ENCODE peak calls at places on chromosomes 12 and 14, in six cellular contexts. D is OCI-LY7, X is aorta, F is Ammon's horn, E is heart right ventricle, A is GM13976. Q is an unnamed sample.

GRCh38 chr12:43737646-43738045 is 20.9 kb downstream of the PUS7L start:
- DNase-seq in D (no peak), X (no peak), F (no peak), E (no peak), A (no peak), Q (no peak)

GRCh38 chr14:54349713-54350112 is 47.1 kb upstream of the CDKN3 start:
- DNase-seq in D (no peak), X (no peak), F (no peak), E (no peak), A (no peak), Q (no peak)

GRCh38 chr12:92827836-92828431 is 101.2 kb downstream of the EEA1 start:
- DNase-seq in D (peak), X (no peak), F (no peak), E (no peak), A (peak), Q (no peak)

GRCh38 chr12:54046809-54047159 is 6.9 kb upstream of the HOXC4 start:
- DNase-seq in D (no peak), X (no peak), F (no peak), E (no peak), A (no peak), Q (no peak)

GRCh38 chr14:91278383-91278715 is 33.8 kb upstream of the GPR68 start:
- DNase-seq in D (peak), X (no peak), F (no peak), E (no peak), A (no peak), Q (no peak)

GRCh38 chr14:73937012-73937411 is 12.9 kb downstream of the FAM161B start:
- DNase-seq in D (no peak), X (no peak), F (no peak), E (no peak), A (no peak), Q (no peak)

GRCh38 chr14:85911044-85911443 is 381.1 kb downstream of the FLRT2 start:
- DNase-seq in D (no peak), X (no peak), F (no peak), E (no peak), A (no peak), Q (no peak)

GRCh38 chr12:30870491-30871265 is 55.9 kb upstream of the TSPAN11 start:
- DNase-seq in D (no peak), X (no peak), F (no peak), E (no peak), A (no peak), Q (no peak)

GRCh38 chr14:21090940-21091663 is 7.4 kb downstream of the ZNF219 start:
- DNase-seq in D (no peak), X (peak), F (no peak), E (no peak), A (peak), Q (no peak)

GRCh38 chr12:94380507-94380906 is 79.2 kb downstream of the CEP83 start:
- DNase-seq in D (no peak), X (no peak), F (no peak), E (no peak), A (no peak), Q (no peak)

GRCh38 chr12:95551305-95551704 is at the start of gene USP44:
- DNase-seq in D (no peak), X (no peak), F (no peak), E (no peak), A (no peak), Q (no peak)

GRCh38 chr12:10672231-10672868 is 1.5 kb downstream of the STYK1 start:
- DNase-seq in D (no peak), X (no peak), F (no peak), E (no peak), A (no peak), Q (no peak)

GRCh38 chr14:78164226-78164853 is 5.8 kb upstream of the NRXN3 start:
- DNase-seq in D (peak), X (no peak), F (peak), E (no peak), A (peak), Q (no peak)

GRCh38 chr12:67394600-67394999 is 125.4 kb downstream of the CAND1 start:
- DNase-seq in D (no peak), X (peak), F (peak), E (peak), A (no peak), Q (no peak)

GRCh38 chr12:104643921-104644669 is 187.3 kb downstream of the CHST11 start:
- DNase-seq in D (peak), X (no peak), F (peak), E (no peak), A (peak), Q (no peak)

GRCh38 chr14:89504602-89505320 is 87.7 kb upstream of the FOXN3 start:
- DNase-seq in D (no peak), X (no peak), F (no peak), E (no peak), A (peak), Q (no peak)

GRCh38 chr12:57195186-57195585 is 21.4 kb upstream of the NXPH4 start:
- DNase-seq in D (no peak), X (no peak), F (no peak), E (no peak), A (no peak), Q (no peak)

GRCh38 chr14:94971750-94972149 is 185.6 kb downstream of the DICER1 start:
- DNase-seq in D (no peak), X (no peak), F (peak), E (no peak), A (no peak), Q (no peak)

GRCh38 chr14:39080886-39081285 is 22.1 kb downstream of the SEC23A start:
- DNase-seq in D (no peak), X (no peak), F (no peak), E (no peak), A (no peak), Q (no peak)

GRCh38 chr14:104461676-104462443 is 117.7 kb upstream of the C14orf180 start:
- DNase-seq in D (no peak), X (no peak), F (no peak), E (no peak), A (no peak), Q (no peak)

GRCh38 chr14:83988274-83988673 is 1541.7 kb upstream of the FLRT2 start:
- DNase-seq in D (no peak), X (no peak), F (no peak), E (no peak), A (no peak), Q (no peak)

GRCh38 chr14:68894802-68895201 is 84.3 kb downstream of the ACTN1 start:
- DNase-seq in D (no peak), X (peak), F (no peak), E (no peak), A (no peak), Q (no peak)

GRCh38 chr12:132218915-132219314 is 74.7 kb downstream of the NOC4L start:
- DNase-seq in D (peak), X (peak), F (no peak), E (no peak), A (peak), Q (no peak)

GRCh38 chr12:65788912-65789311 is 35.4 kb upstream of the HMGA2 start:
- DNase-seq in D (no peak), X (no peak), F (no peak), E (no peak), A (no peak), Q (no peak)

GRCh38 chr12:47014474-47014873 is 64.9 kb upstream of the PCED1B start:
- DNase-seq in D (no peak), X (no peak), F (no peak), E (no peak), A (no peak), Q (no peak)

GRCh38 chr14:95585971-95586620 is 51.2 kb downstream of the GLRX5 start:
- DNase-seq in D (no peak), X (no peak), F (no peak), E (no peak), A (no peak), Q (no peak)

GRCh38 chr14:60508707-60509437 is at the start of gene SIX6:
- DNase-seq in D (no peak), X (peak), F (no peak), E (no peak), A (peak), Q (no peak)

GRCh38 chr12:92627511-92627910 is 75.3 kb upstream of the PLEKHG7 start:
- DNase-seq in D (no peak), X (no peak), F (no peak), E (no peak), A (no peak), Q (no peak)

GRCh38 chr12:112161711-112162110 is 36.4 kb downstream of the TRAFD1 start:
- DNase-seq in D (no peak), X (peak), F (no peak), E (no peak), A (no peak), Q (no peak)

GRCh38 chr12:96399081-96399918 is 939 bp downstream of the CDK17 start:
- DNase-seq in D (peak), X (peak), F (peak), E (peak), A (peak), Q (peak)

GRCh38 chr14:86673523-86673969 is 1143.6 kb downstream of the FLRT2 start:
- DNase-seq in D (no peak), X (no peak), F (no peak), E (no peak), A (no peak), Q (no peak)

GRCh38 chr14:42687421-42687820 is 1080.7 kb downstream of the LRFN5 start:
- DNase-seq in D (no peak), X (no peak), F (no peak), E (no peak), A (no peak), Q (no peak)

GRCh38 chr12:107632246-107632645 is 53.4 kb upstream of the PWP1 start:
- DNase-seq in D (no peak), X (no peak), F (no peak), E (no peak), A (no peak), Q (no peak)

GRCh38 chr14:71324767-71325272 is 417.6 kb downstream of the PCNX1 start:
- DNase-seq in D (peak), X (no peak), F (no peak), E (no peak), A (peak), Q (no peak)

GRCh38 chr12:84995646-84996045 is 40.4 kb downstream of the TSPAN19 start:
- DNase-seq in D (no peak), X (no peak), F (no peak), E (no peak), A (no peak), Q (no peak)

GRCh38 chr12:43029971-43030370 is 440.4 kb upstream of the PRICKLE1 start:
- DNase-seq in D (no peak), X (no peak), F (no peak), E (no peak), A (no peak), Q (no peak)

GRCh38 chr12:54384591-54385041 is at the start of gene ZNF385A:
- DNase-seq in D (peak), X (peak), F (peak), E (no peak), A (no peak), Q (no peak)

Q was measured in dorsolateral prefrontal cortex.